ENCODE peak calls at places on chromosome 3, in five cellular contexts. One of them, this sample, is unnamed.

GRCh38 chr3:42349765-42350594 is 60.4 kb downstream of the LYZL4 start:
- DNase-seq in CD4-positive, alpha-beta T cell: no peak
- DNase-seq in endothelial cell of umbilical vein: no peak
- DNase-seq in CD8-positive, alpha-beta memory T cell: no peak
- DNase-seq in CD8-positive, alpha-beta T cell: no peak
- DNase-seq in this sample: no peak

GRCh38 chr3:13767030-13767429 is 112.8 kb downstream of the WNT7A start:
- DNase-seq in CD4-positive, alpha-beta T cell: no peak
- DNase-seq in endothelial cell of umbilical vein: no peak
- DNase-seq in CD8-positive, alpha-beta memory T cell: no peak
- DNase-seq in CD8-positive, alpha-beta T cell: no peak
- DNase-seq in this sample: no peak

GRCh38 chr3:124851905-124852304 is 35.3 kb downstream of the ITGB5 start:
- DNase-seq in CD4-positive, alpha-beta T cell: no peak
- DNase-seq in endothelial cell of umbilical vein: no peak
- DNase-seq in CD8-positive, alpha-beta memory T cell: no peak
- DNase-seq in CD8-positive, alpha-beta T cell: no peak
- DNase-seq in this sample: no peak

GRCh38 chr3:105821433-105821832 is 47.4 kb downstream of the CBLB start:
- DNase-seq in CD4-positive, alpha-beta T cell: no peak
- DNase-seq in endothelial cell of umbilical vein: no peak
- DNase-seq in CD8-positive, alpha-beta memory T cell: no peak
- DNase-seq in CD8-positive, alpha-beta T cell: no peak
- DNase-seq in this sample: no peak

GRCh38 chr3:154228561-154229216 is 95.6 kb downstream of the DHX36 start:
- DNase-seq in CD4-positive, alpha-beta T cell: no peak
- DNase-seq in endothelial cell of umbilical vein: no peak
- DNase-seq in CD8-positive, alpha-beta memory T cell: no peak
- DNase-seq in CD8-positive, alpha-beta T cell: no peak
- DNase-seq in this sample: no peak

GRCh38 chr3:63960048-63960711 is 48.0 kb upstream of the SCAANT1 start:
- DNase-seq in CD4-positive, alpha-beta T cell: no peak
- DNase-seq in endothelial cell of umbilical vein: peak; percentile 86
- DNase-seq in CD8-positive, alpha-beta memory T cell: no peak
- DNase-seq in CD8-positive, alpha-beta T cell: no peak
- DNase-seq in this sample: no peak

GRCh38 chr3:138348107-138348949 is at the start of gene MRAS:
- DNase-seq in CD4-positive, alpha-beta T cell: no peak
- DNase-seq in endothelial cell of umbilical vein: peak; percentile 55
- DNase-seq in CD8-positive, alpha-beta memory T cell: peak; percentile 31
- DNase-seq in CD8-positive, alpha-beta T cell: no peak
- DNase-seq in this sample: peak; percentile 60

GRCh38 chr3:11154036-11154952 is at the start of gene HRH1:
- DNase-seq in CD4-positive, alpha-beta T cell: no peak
- DNase-seq in endothelial cell of umbilical vein: peak; percentile 45
- DNase-seq in CD8-positive, alpha-beta memory T cell: no peak
- DNase-seq in CD8-positive, alpha-beta T cell: no peak
- DNase-seq in this sample: no peak

GRCh38 chr3:52522651-52523251 is 10.9 kb downstream of the NT5DC2 start:
- DNase-seq in CD4-positive, alpha-beta T cell: no peak
- DNase-seq in endothelial cell of umbilical vein: no peak
- DNase-seq in CD8-positive, alpha-beta memory T cell: no peak
- DNase-seq in CD8-positive, alpha-beta T cell: no peak
- DNase-seq in this sample: no peak

GRCh38 chr3:167109746-167110145 is 270.4 kb downstream of the ZBBX start:
- DNase-seq in CD4-positive, alpha-beta T cell: no peak
- DNase-seq in endothelial cell of umbilical vein: no peak
- DNase-seq in CD8-positive, alpha-beta memory T cell: no peak
- DNase-seq in CD8-positive, alpha-beta T cell: no peak
- DNase-seq in this sample: no peak

GRCh38 chr3:194321666-194322640 is 29.2 kb downstream of the CPN2 start:
- DNase-seq in CD4-positive, alpha-beta T cell: no peak
- DNase-seq in endothelial cell of umbilical vein: no peak
- DNase-seq in CD8-positive, alpha-beta memory T cell: no peak
- DNase-seq in CD8-positive, alpha-beta T cell: no peak
- DNase-seq in this sample: no peak

GRCh38 chr3:63946753-63947152 is 34.6 kb upstream of the SCAANT1 start:
- DNase-seq in CD4-positive, alpha-beta T cell: no peak
- DNase-seq in endothelial cell of umbilical vein: no peak
- DNase-seq in CD8-positive, alpha-beta memory T cell: no peak
- DNase-seq in CD8-positive, alpha-beta T cell: no peak
- DNase-seq in this sample: no peak

GRCh38 chr3:105904683-105905320 is 36.0 kb upstream of the CBLB start:
- DNase-seq in CD4-positive, alpha-beta T cell: no peak
- DNase-seq in endothelial cell of umbilical vein: peak; percentile 62
- DNase-seq in CD8-positive, alpha-beta memory T cell: no peak
- DNase-seq in CD8-positive, alpha-beta T cell: no peak
- DNase-seq in this sample: no peak

GRCh38 chr3:150252462-150252861 is 155.6 kb upstream of the TSC22D2 start:
- DNase-seq in CD4-positive, alpha-beta T cell: no peak
- DNase-seq in endothelial cell of umbilical vein: peak; percentile 93
- DNase-seq in CD8-positive, alpha-beta memory T cell: no peak
- DNase-seq in CD8-positive, alpha-beta T cell: no peak
- DNase-seq in this sample: no peak

GRCh38 chr3:86958534-86958933 is 32.4 kb downstream of the VGLL3 start:
- DNase-seq in CD4-positive, alpha-beta T cell: no peak
- DNase-seq in endothelial cell of umbilical vein: no peak
- DNase-seq in CD8-positive, alpha-beta memory T cell: no peak
- DNase-seq in CD8-positive, alpha-beta T cell: no peak
- DNase-seq in this sample: no peak

GRCh38 chr3:129485681-129486056 is 42.8 kb upstream of the RHO start:
- DNase-seq in CD4-positive, alpha-beta T cell: no peak
- DNase-seq in endothelial cell of umbilical vein: peak; percentile 25
- DNase-seq in CD8-positive, alpha-beta memory T cell: no peak
- DNase-seq in CD8-positive, alpha-beta T cell: no peak
- DNase-seq in this sample: no peak

GRCh38 chr3:11178421-11178820 is 24.1 kb downstream of the HRH1 start:
- DNase-seq in CD4-positive, alpha-beta T cell: no peak
- DNase-seq in endothelial cell of umbilical vein: no peak
- DNase-seq in CD8-positive, alpha-beta memory T cell: no peak
- DNase-seq in CD8-positive, alpha-beta T cell: no peak
- DNase-seq in this sample: no peak

GRCh38 chr3:147422934-147423599 is 13.9 kb downstream of the ZIC1 start:
- DNase-seq in CD4-positive, alpha-beta T cell: no peak
- DNase-seq in endothelial cell of umbilical vein: no peak
- DNase-seq in CD8-positive, alpha-beta memory T cell: no peak
- DNase-seq in CD8-positive, alpha-beta T cell: no peak
- DNase-seq in this sample: no peak

GRCh38 chr3:110198717-110199587 is 861.6 kb upstream of the DPPA4 start:
- DNase-seq in CD4-positive, alpha-beta T cell: no peak
- DNase-seq in endothelial cell of umbilical vein: no peak
- DNase-seq in CD8-positive, alpha-beta memory T cell: no peak
- DNase-seq in CD8-positive, alpha-beta T cell: no peak
- DNase-seq in this sample: no peak

GRCh38 chr3:73502609-73503560 is 121.9 kb downstream of the PDZRN3 start:
- DNase-seq in CD4-positive, alpha-beta T cell: peak; percentile 41
- DNase-seq in endothelial cell of umbilical vein: peak; percentile 57
- DNase-seq in CD8-positive, alpha-beta memory T cell: peak; percentile 21
- DNase-seq in CD8-positive, alpha-beta T cell: peak; percentile 19
- DNase-seq in this sample: peak; percentile 62
- H3K27ac ChIP-seq in CD4-positive, alpha-beta T cell: no peak overlapping the region
- H3K27ac ChIP-seq in endothelial cell of umbilical vein: no peak overlapping the region
- H3K27ac ChIP-seq in CD8-positive, alpha-beta memory T cell: no peak overlapping the region
- H3K27ac ChIP-seq in CD8-positive, alpha-beta T cell: no peak overlapping the region
- H3K27ac ChIP-seq in this sample: no peak overlapping the region

GRCh38 chr3:172316758-172317157 is 131.5 kb downstream of the GHSR start:
- DNase-seq in CD4-positive, alpha-beta T cell: no peak
- DNase-seq in endothelial cell of umbilical vein: no peak
- DNase-seq in CD8-positive, alpha-beta memory T cell: no peak
- DNase-seq in CD8-positive, alpha-beta T cell: no peak
- DNase-seq in this sample: no peak
- H3K27ac ChIP-seq in CD4-positive, alpha-beta T cell: no peak overlapping the region
- H3K27ac ChIP-seq in endothelial cell of umbilical vein: peak overlapping the region; percentile 36
- H3K27ac ChIP-seq in CD8-positive, alpha-beta memory T cell: no peak overlapping the region
- H3K27ac ChIP-seq in CD8-positive, alpha-beta T cell: no peak overlapping the region
- H3K27ac ChIP-seq in this sample: no peak overlapping the region

GRCh38 chr3:10149222-10149621 is 7.6 kb downstream of the VHL start:
- DNase-seq in CD4-positive, alpha-beta T cell: no peak
- DNase-seq in endothelial cell of umbilical vein: no peak
- DNase-seq in CD8-positive, alpha-beta memory T cell: no peak
- DNase-seq in CD8-positive, alpha-beta T cell: no peak
- DNase-seq in this sample: no peak
- H3K27ac ChIP-seq in CD4-positive, alpha-beta T cell: no peak overlapping the region
- H3K27ac ChIP-seq in endothelial cell of umbilical vein: no peak overlapping the region
- H3K27ac ChIP-seq in CD8-positive, alpha-beta memory T cell: no peak overlapping the region
- H3K27ac ChIP-seq in CD8-positive, alpha-beta T cell: no peak overlapping the region
- H3K27ac ChIP-seq in this sample: no peak overlapping the region

GRCh38 chr3:175340338-175341015 is 481.3 kb downstream of the NAALADL2 start:
- DNase-seq in CD4-positive, alpha-beta T cell: no peak
- DNase-seq in endothelial cell of umbilical vein: no peak
- DNase-seq in CD8-positive, alpha-beta memory T cell: no peak
- DNase-seq in CD8-positive, alpha-beta T cell: no peak
- DNase-seq in this sample: no peak

GRCh38 chr3:175338775-175339535 is 479.8 kb downstream of the NAALADL2 start:
- DNase-seq in CD4-positive, alpha-beta T cell: no peak
- DNase-seq in endothelial cell of umbilical vein: no peak
- DNase-seq in CD8-positive, alpha-beta memory T cell: no peak
- DNase-seq in CD8-positive, alpha-beta T cell: no peak
- DNase-seq in this sample: no peak

GRCh38 chr3:175336406-175337133 is 477.4 kb downstream of the NAALADL2 start:
- DNase-seq in CD4-positive, alpha-beta T cell: no peak
- DNase-seq in endothelial cell of umbilical vein: no peak
- DNase-seq in CD8-positive, alpha-beta memory T cell: no peak
- DNase-seq in CD8-positive, alpha-beta T cell: no peak
- DNase-seq in this sample: no peak

GRCh38 chr3:175335229-175335628 is 476.1 kb downstream of the NAALADL2 start:
- DNase-seq in CD4-positive, alpha-beta T cell: no peak
- DNase-seq in endothelial cell of umbilical vein: no peak
- DNase-seq in CD8-positive, alpha-beta memory T cell: no peak
- DNase-seq in CD8-positive, alpha-beta T cell: no peak
- DNase-seq in this sample: no peak

DNA sequence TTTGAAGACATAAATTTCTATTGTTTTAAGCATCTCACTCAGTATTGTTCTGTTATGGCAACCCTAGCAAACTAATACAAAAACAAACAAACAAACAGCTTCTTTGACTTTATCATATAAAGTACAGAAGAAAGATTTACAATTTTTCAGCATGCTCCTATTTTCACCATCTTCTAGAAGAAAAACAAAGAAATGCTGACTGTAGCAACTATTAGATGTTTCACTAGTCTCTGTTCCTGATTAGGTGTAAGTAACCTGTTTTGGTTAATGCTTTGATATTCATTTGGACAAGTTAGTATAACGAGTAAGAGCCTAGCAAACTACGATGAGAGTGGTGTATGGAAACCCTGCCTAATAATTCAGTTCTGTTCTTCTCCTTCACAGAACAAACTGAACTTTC is 478.5 kb downstream of the NAALADL2 start:
- DNase-seq in CD4-positive, alpha-beta T cell: no peak
- DNase-seq in endothelial cell of umbilical vein: no peak
- DNase-seq in CD8-positive, alpha-beta memory T cell: no peak
- DNase-seq in CD8-positive, alpha-beta T cell: no peak
- DNase-seq in this sample: no peak
- H3K27ac ChIP-seq in CD4-positive, alpha-beta T cell: no peak overlapping the region
- H3K27ac ChIP-seq in endothelial cell of umbilical vein: no peak overlapping the region
- H3K27ac ChIP-seq in CD8-positive, alpha-beta memory T cell: no peak overlapping the region
- H3K27ac ChIP-seq in CD8-positive, alpha-beta T cell: no peak overlapping the region
- H3K27ac ChIP-seq in this sample: no peak overlapping the region

GRCh38 chr3:169299897-169300296 is 363.6 kb downstream of the MECOM start:
- DNase-seq in CD4-positive, alpha-beta T cell: no peak
- DNase-seq in endothelial cell of umbilical vein: peak; percentile 70
- DNase-seq in CD8-positive, alpha-beta memory T cell: no peak
- DNase-seq in CD8-positive, alpha-beta T cell: no peak
- DNase-seq in this sample: no peak

GRCh38 chr3:169300436-169300835 is 363.1 kb downstream of the MECOM start:
- DNase-seq in CD4-positive, alpha-beta T cell: no peak
- DNase-seq in endothelial cell of umbilical vein: no peak
- DNase-seq in CD8-positive, alpha-beta memory T cell: no peak
- DNase-seq in CD8-positive, alpha-beta T cell: no peak
- DNase-seq in this sample: no peak

GRCh38 chr3:169297214-169297613 is 366.3 kb downstream of the MECOM start:
- DNase-seq in CD4-positive, alpha-beta T cell: no peak
- DNase-seq in endothelial cell of umbilical vein: no peak
- DNase-seq in CD8-positive, alpha-beta memory T cell: no peak
- DNase-seq in CD8-positive, alpha-beta T cell: no peak
- DNase-seq in this sample: no peak

GRCh38 chr3:169298247-169298992 is 365.1 kb downstream of the MECOM start:
- DNase-seq in CD4-positive, alpha-beta T cell: no peak
- DNase-seq in endothelial cell of umbilical vein: no peak
- DNase-seq in CD8-positive, alpha-beta memory T cell: no peak
- DNase-seq in CD8-positive, alpha-beta T cell: no peak
- DNase-seq in this sample: no peak

GRCh38 chr3:169299129-169299528 is 364.4 kb downstream of the MECOM start:
- DNase-seq in CD4-positive, alpha-beta T cell: no peak
- DNase-seq in endothelial cell of umbilical vein: no peak
- DNase-seq in CD8-positive, alpha-beta memory T cell: no peak
- DNase-seq in CD8-positive, alpha-beta T cell: no peak
- DNase-seq in this sample: no peak
- H3K27ac ChIP-seq in CD4-positive, alpha-beta T cell: no peak overlapping the region
- H3K27ac ChIP-seq in endothelial cell of umbilical vein: no peak overlapping the region
- H3K27ac ChIP-seq in CD8-positive, alpha-beta memory T cell: no peak overlapping the region
- H3K27ac ChIP-seq in CD8-positive, alpha-beta T cell: no peak overlapping the region
- H3K27ac ChIP-seq in this sample: no peak overlapping the region